ENCODE peak calls at places on chromosomes 13 and 19, in seven cellular contexts. One of them, this sample, is unnamed.

GRCh38 chr19:43316591-43317319 is 36.7 kb upstream of the CD177 start:
- DNase-seq in kidney: no peak
- DNase-seq in esophagus squamous epithelium: no peak
- DNase-seq in effector memory CD4-positive, alpha-beta T cell: no peak
- DNase-seq in hepatocyte: peak; percentile 83
- DNase-seq in fibroblast of lung: peak; percentile 9
- DNase-seq in pancreas: no peak
- DNase-seq in this sample: peak; percentile 16

GRCh38 chr19:31572671-31573298 is 223.5 kb upstream of the TSHZ3 start:
- DNase-seq in kidney: no peak
- DNase-seq in esophagus squamous epithelium: no peak
- DNase-seq in effector memory CD4-positive, alpha-beta T cell: no peak
- DNase-seq in hepatocyte: no peak
- DNase-seq in fibroblast of lung: no peak
- DNase-seq in pancreas: no peak
- DNase-seq in this sample: no peak

GRCh38 chr13:28163587-28163986 is 25.2 kb downstream of the PAN3 start:
- DNase-seq in kidney: no peak
- DNase-seq in esophagus squamous epithelium: no peak
- DNase-seq in effector memory CD4-positive, alpha-beta T cell: no peak
- DNase-seq in hepatocyte: no peak
- DNase-seq in fibroblast of lung: no peak
- DNase-seq in pancreas: no peak
- DNase-seq in this sample: peak; percentile 31

GRCh38 chr19:44848036-44848804 is 2.1 kb downstream of the NECTIN2 start:
- DNase-seq in kidney: no peak
- DNase-seq in esophagus squamous epithelium: no peak
- DNase-seq in effector memory CD4-positive, alpha-beta T cell: no peak
- DNase-seq in hepatocyte: peak; percentile 60
- DNase-seq in fibroblast of lung: peak; percentile 50
- DNase-seq in pancreas: no peak
- DNase-seq in this sample: no peak

GRCh38 chr19:5795382-5795919 is 4.5 kb upstream of the DUS3L start:
- DNase-seq in kidney: no peak
- DNase-seq in esophagus squamous epithelium: no peak
- DNase-seq in effector memory CD4-positive, alpha-beta T cell: no peak
- DNase-seq in hepatocyte: peak; percentile 1
- DNase-seq in fibroblast of lung: no peak
- DNase-seq in pancreas: no peak
- DNase-seq in this sample: no peak

GRCh38 chr19:39506944-39507714 is 7.8 kb upstream of the SELENOV start:
- DNase-seq in kidney: no peak
- DNase-seq in esophagus squamous epithelium: no peak
- DNase-seq in effector memory CD4-positive, alpha-beta T cell: no peak
- DNase-seq in hepatocyte: peak; percentile 87
- DNase-seq in fibroblast of lung: peak; percentile 44
- DNase-seq in pancreas: no peak
- DNase-seq in this sample: peak; percentile 39

GRCh38 chr13:76991796-76992547 is at the start of gene CLN5:
- DNase-seq in kidney: peak; percentile 99
- DNase-seq in esophagus squamous epithelium: peak; percentile 73
- DNase-seq in effector memory CD4-positive, alpha-beta T cell: peak; percentile 94
- DNase-seq in hepatocyte: peak; percentile 97
- DNase-seq in fibroblast of lung: peak; percentile 92
- DNase-seq in pancreas: peak; percentile 98
- DNase-seq in this sample: peak; percentile 95

GRCh38 chr19:55591555-55591954 is 7.8 kb downstream of the FIZ1 start:
- DNase-seq in kidney: no peak
- DNase-seq in esophagus squamous epithelium: no peak
- DNase-seq in effector memory CD4-positive, alpha-beta T cell: no peak
- DNase-seq in hepatocyte: no peak
- DNase-seq in fibroblast of lung: no peak
- DNase-seq in pancreas: no peak
- DNase-seq in this sample: no peak

GRCh38 chr19:15124572-15125231 is 17.5 kb downstream of the SYDE1 start:
- DNase-seq in kidney: no peak
- DNase-seq in esophagus squamous epithelium: no peak
- DNase-seq in effector memory CD4-positive, alpha-beta T cell: peak; percentile 4
- DNase-seq in hepatocyte: peak; percentile 73
- DNase-seq in fibroblast of lung: no peak
- DNase-seq in pancreas: peak; percentile 90
- DNase-seq in this sample: peak; percentile 80

GRCh38 chr19:50333737-50334617 is 4.8 kb upstream of the KCNC3 start:
- DNase-seq in kidney: peak; percentile 92
- DNase-seq in esophagus squamous epithelium: no peak
- DNase-seq in effector memory CD4-positive, alpha-beta T cell: peak; percentile 75
- DNase-seq in hepatocyte: peak; percentile 91
- DNase-seq in fibroblast of lung: no peak
- DNase-seq in pancreas: peak; percentile 91
- DNase-seq in this sample: peak; percentile 85

GRCh38 chr13:47865883-47866282 is 135.2 kb downstream of the SUCLA2 start:
- DNase-seq in kidney: no peak
- DNase-seq in esophagus squamous epithelium: no peak
- DNase-seq in effector memory CD4-positive, alpha-beta T cell: no peak
- DNase-seq in hepatocyte: no peak
- DNase-seq in fibroblast of lung: no peak
- DNase-seq in pancreas: no peak
- DNase-seq in this sample: no peak

GRCh38 chr13:42047561-42048322 is 706 bp upstream of the DGKH start:
- DNase-seq in kidney: peak; percentile 83
- DNase-seq in esophagus squamous epithelium: no peak
- DNase-seq in effector memory CD4-positive, alpha-beta T cell: no peak
- DNase-seq in hepatocyte: peak; percentile 61
- DNase-seq in fibroblast of lung: peak; percentile 73
- DNase-seq in pancreas: peak; percentile 71
- DNase-seq in this sample: peak; percentile 77

GRCh38 chr19:11849264-11849615 is 714 bp downstream of the ZNF439 start:
- DNase-seq in kidney: no peak
- DNase-seq in esophagus squamous epithelium: no peak
- DNase-seq in effector memory CD4-positive, alpha-beta T cell: no peak
- DNase-seq in hepatocyte: no peak
- DNase-seq in fibroblast of lung: peak; percentile 9
- DNase-seq in pancreas: no peak
- DNase-seq in this sample: no peak

GRCh38 chr13:92103673-92104296 is 705.4 kb downstream of the GPC5 start:
- DNase-seq in kidney: no peak
- DNase-seq in esophagus squamous epithelium: no peak
- DNase-seq in effector memory CD4-positive, alpha-beta T cell: no peak
- DNase-seq in hepatocyte: peak; percentile 13
- DNase-seq in fibroblast of lung: peak; percentile 17
- DNase-seq in pancreas: no peak
- DNase-seq in this sample: no peak

GRCh38 chr13:51674276-51674675 is 90.0 kb downstream of the WDFY2 start:
- DNase-seq in kidney: peak; percentile 79
- DNase-seq in esophagus squamous epithelium: no peak
- DNase-seq in effector memory CD4-positive, alpha-beta T cell: no peak
- DNase-seq in hepatocyte: peak; percentile 49
- DNase-seq in fibroblast of lung: no peak
- DNase-seq in pancreas: peak; percentile 55
- DNase-seq in this sample: peak; percentile 32

GRCh38 chr19:2554856-2555255 is 78.9 kb downstream of the GADD45B start:
- DNase-seq in kidney: peak; percentile 37
- DNase-seq in esophagus squamous epithelium: no peak
- DNase-seq in effector memory CD4-positive, alpha-beta T cell: no peak
- DNase-seq in hepatocyte: no peak
- DNase-seq in fibroblast of lung: no peak
- DNase-seq in pancreas: peak; percentile 11
- DNase-seq in this sample: no peak

GRCh38 chr13:77892491-77892890 is 26.1 kb downstream of the EDNRB start:
- DNase-seq in kidney: no peak
- DNase-seq in esophagus squamous epithelium: no peak
- DNase-seq in effector memory CD4-positive, alpha-beta T cell: no peak
- DNase-seq in hepatocyte: no peak
- DNase-seq in fibroblast of lung: no peak
- DNase-seq in pancreas: no peak
- DNase-seq in this sample: no peak

DNA sequence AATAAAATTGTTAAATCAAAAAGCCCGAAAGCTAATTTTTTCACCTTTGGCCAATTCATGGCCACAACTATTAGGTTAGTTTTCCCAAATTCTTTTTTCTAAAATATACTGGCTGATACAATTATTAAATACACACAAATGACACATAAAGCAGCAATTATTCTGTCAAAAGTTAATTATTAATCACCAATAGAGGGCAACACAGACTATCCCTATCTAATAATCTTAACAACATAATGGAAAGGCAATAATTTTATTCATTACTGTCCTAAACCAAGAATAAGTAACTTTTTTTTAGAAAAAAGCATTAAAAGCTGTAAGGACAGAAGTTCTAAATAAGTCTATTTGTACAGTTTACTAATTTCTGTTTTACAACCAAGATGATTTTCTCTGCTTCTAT is 51.7 kb downstream of the KATNAL1 start:
- DNase-seq in kidney: no peak
- DNase-seq in esophagus squamous epithelium: no peak
- DNase-seq in effector memory CD4-positive, alpha-beta T cell: no peak
- DNase-seq in hepatocyte: no peak
- DNase-seq in fibroblast of lung: peak; percentile 33
- DNase-seq in pancreas: no peak
- DNase-seq in this sample: peak; percentile 8
- H3K4me1 ChIP-seq in kidney: peaks cover 4% of the 10 kb centered on the region
- H3K4me1 ChIP-seq in esophagus squamous epithelium: no peaks in the 10 kb centered on the region
- H3K4me1 ChIP-seq in effector memory CD4-positive, alpha-beta T cell: no peaks in the 10 kb centered on the region
- H3K4me1 ChIP-seq in hepatocyte: peaks cover 11% of the 10 kb centered on the region
- H3K4me1 ChIP-seq in fibroblast of lung: no peaks in the 10 kb centered on the region
- H3K4me1 ChIP-seq in pancreas: peaks cover 5% of the 10 kb centered on the region
- H3K4me1 ChIP-seq in this sample: no peaks in the 10 kb centered on the region

DNA sequence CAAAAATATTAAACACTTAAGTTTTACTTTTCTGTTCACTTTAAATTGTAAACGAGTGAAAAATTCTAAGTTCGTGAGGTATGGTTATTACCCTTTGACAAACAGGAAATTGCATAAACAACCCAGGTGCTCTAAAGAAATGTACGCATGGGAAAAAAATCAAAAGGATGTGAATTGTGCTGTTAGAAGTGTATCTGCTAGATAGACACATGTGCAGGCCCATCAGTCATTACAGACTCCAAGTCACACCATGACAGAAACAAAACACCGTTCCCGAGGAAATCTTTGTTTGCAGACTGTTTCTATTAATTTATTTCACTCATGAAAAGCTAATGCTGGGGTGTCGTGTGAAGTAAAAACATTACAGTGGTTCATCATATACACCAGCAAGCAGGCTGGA is 17.0 kb upstream of the DOCK9 start:
- DNase-seq in kidney: no peak
- DNase-seq in esophagus squamous epithelium: no peak
- DNase-seq in effector memory CD4-positive, alpha-beta T cell: no peak
- DNase-seq in hepatocyte: no peak
- DNase-seq in fibroblast of lung: no peak
- DNase-seq in pancreas: no peak
- DNase-seq in this sample: no peak
- H3K4me1 ChIP-seq in kidney: peaks cover 6% of the 10 kb centered on the region
- H3K4me1 ChIP-seq in esophagus squamous epithelium: peaks cover 22% of the 10 kb centered on the region
- H3K4me1 ChIP-seq in effector memory CD4-positive, alpha-beta T cell: peaks cover 32% of the 10 kb centered on the region
- H3K4me1 ChIP-seq in hepatocyte: no peaks in the 10 kb centered on the region
- H3K4me1 ChIP-seq in fibroblast of lung: peaks cover 3% of the 10 kb centered on the region
- H3K4me1 ChIP-seq in pancreas: no peaks in the 10 kb centered on the region
- H3K4me1 ChIP-seq in this sample: peaks cover 2% of the 10 kb centered on the region

GRCh38 chr19:33904681-33905080 is 108.0 kb downstream of the KCTD15 start:
- DNase-seq in kidney: peak; percentile 83
- DNase-seq in esophagus squamous epithelium: no peak
- DNase-seq in effector memory CD4-positive, alpha-beta T cell: no peak
- DNase-seq in hepatocyte: peak; percentile 49
- DNase-seq in fibroblast of lung: no peak
- DNase-seq in pancreas: no peak
- DNase-seq in this sample: no peak
- H3K4me1 ChIP-seq in kidney: peaks cover 2% of the 10 kb centered on the region
- H3K4me1 ChIP-seq in esophagus squamous epithelium: peaks cover 13% of the 10 kb centered on the region
- H3K4me1 ChIP-seq in effector memory CD4-positive, alpha-beta T cell: peaks cover 12% of the 10 kb centered on the region
- H3K4me1 ChIP-seq in hepatocyte: peaks cover 16% of the 10 kb centered on the region
- H3K4me1 ChIP-seq in fibroblast of lung: no peaks in the 10 kb centered on the region
- H3K4me1 ChIP-seq in pancreas: peaks cover 18% of the 10 kb centered on the region
- H3K4me1 ChIP-seq in this sample: no peaks in the 10 kb centered on the region

DNA sequence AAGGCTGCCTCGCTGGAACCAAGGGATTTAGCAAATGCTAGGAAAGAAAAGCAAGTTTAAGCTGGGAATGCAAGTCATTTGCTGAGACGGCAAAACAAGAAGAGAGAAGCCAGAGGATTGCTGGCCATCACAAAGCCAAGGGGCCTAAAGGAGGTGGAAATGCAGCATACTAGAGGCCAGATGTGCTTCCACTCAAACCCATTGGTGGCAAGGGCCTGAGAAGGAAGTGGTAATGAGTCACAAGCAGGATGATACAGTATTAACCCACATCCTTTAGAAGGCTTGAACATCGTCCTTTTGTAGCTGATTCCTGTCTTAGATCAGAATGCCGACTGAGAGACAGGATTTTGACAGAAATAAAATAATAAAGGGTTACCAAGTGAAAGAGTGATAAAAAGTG is 68.2 kb downstream of the ITGBL1 start:
- DNase-seq in kidney: no peak
- DNase-seq in esophagus squamous epithelium: no peak
- DNase-seq in effector memory CD4-positive, alpha-beta T cell: no peak
- DNase-seq in hepatocyte: no peak
- DNase-seq in fibroblast of lung: peak; percentile 68
- DNase-seq in pancreas: no peak
- DNase-seq in this sample: peak; percentile 45
- H3K4me1 ChIP-seq in kidney: no peaks in the 10 kb centered on the region
- H3K4me1 ChIP-seq in esophagus squamous epithelium: no peaks in the 10 kb centered on the region
- H3K4me1 ChIP-seq in effector memory CD4-positive, alpha-beta T cell: no peaks in the 10 kb centered on the region
- H3K4me1 ChIP-seq in hepatocyte: no peaks in the 10 kb centered on the region
- H3K4me1 ChIP-seq in fibroblast of lung: peaks cover 5% of the 10 kb centered on the region
- H3K4me1 ChIP-seq in pancreas: no peaks in the 10 kb centered on the region
- H3K4me1 ChIP-seq in this sample: no peaks in the 10 kb centered on the region

GRCh38 chr13:50073340-50073739 is 58.1 kb downstream of the KCNRG start:
- DNase-seq in kidney: no peak
- DNase-seq in esophagus squamous epithelium: no peak
- DNase-seq in effector memory CD4-positive, alpha-beta T cell: no peak
- DNase-seq in hepatocyte: no peak
- DNase-seq in fibroblast of lung: peak; percentile 26
- DNase-seq in pancreas: no peak
- DNase-seq in this sample: no peak

GRCh38 chr13:50074843-50075242 is 59.6 kb downstream of the KCNRG start:
- DNase-seq in kidney: no peak
- DNase-seq in esophagus squamous epithelium: no peak
- DNase-seq in effector memory CD4-positive, alpha-beta T cell: no peak
- DNase-seq in hepatocyte: no peak
- DNase-seq in fibroblast of lung: peak; percentile 23
- DNase-seq in pancreas: no peak
- DNase-seq in this sample: no peak

GRCh38 chr13:50078512-50079277 is 63.5 kb downstream of the KCNRG start:
- DNase-seq in kidney: no peak
- DNase-seq in esophagus squamous epithelium: no peak
- DNase-seq in effector memory CD4-positive, alpha-beta T cell: no peak
- DNase-seq in hepatocyte: no peak
- DNase-seq in fibroblast of lung: peak; percentile 14
- DNase-seq in pancreas: no peak
- DNase-seq in this sample: no peak

GRCh38 chr13:50072676-50073075 is 57.4 kb downstream of the KCNRG start:
- DNase-seq in kidney: no peak
- DNase-seq in esophagus squamous epithelium: no peak
- DNase-seq in effector memory CD4-positive, alpha-beta T cell: no peak
- DNase-seq in hepatocyte: no peak
- DNase-seq in fibroblast of lung: peak; percentile 33
- DNase-seq in pancreas: no peak
- DNase-seq in this sample: no peak

GRCh38 chr13:50075619-50076097 is 60.4 kb downstream of the KCNRG start:
- DNase-seq in kidney: no peak
- DNase-seq in esophagus squamous epithelium: no peak
- DNase-seq in effector memory CD4-positive, alpha-beta T cell: no peak
- DNase-seq in hepatocyte: no peak
- DNase-seq in fibroblast of lung: peak; percentile 48
- DNase-seq in pancreas: no peak
- DNase-seq in this sample: no peak
- H3K4me1 ChIP-seq in kidney: no peaks in the 10 kb centered on the region
- H3K4me1 ChIP-seq in esophagus squamous epithelium: no peaks in the 10 kb centered on the region
- H3K4me1 ChIP-seq in effector memory CD4-positive, alpha-beta T cell: no peaks in the 10 kb centered on the region
- H3K4me1 ChIP-seq in hepatocyte: no peaks in the 10 kb centered on the region
- H3K4me1 ChIP-seq in fibroblast of lung: peaks cover 13% of the 10 kb centered on the region
- H3K4me1 ChIP-seq in pancreas: peaks cover 27% of the 10 kb centered on the region
- H3K4me1 ChIP-seq in this sample: no peaks in the 10 kb centered on the region

GRCh38 chr13:33629610-33630009 is 188.3 kb upstream of the RFC3 start:
- DNase-seq in kidney: no peak
- DNase-seq in esophagus squamous epithelium: no peak
- DNase-seq in effector memory CD4-positive, alpha-beta T cell: no peak
- DNase-seq in hepatocyte: no peak
- DNase-seq in fibroblast of lung: no peak
- DNase-seq in pancreas: no peak
- DNase-seq in this sample: no peak
- H3K4me1 ChIP-seq in kidney: no peaks in the 10 kb centered on the region
- H3K4me1 ChIP-seq in esophagus squamous epithelium: no peaks in the 10 kb centered on the region
- H3K4me1 ChIP-seq in effector memory CD4-positive, alpha-beta T cell: no peaks in the 10 kb centered on the region
- H3K4me1 ChIP-seq in hepatocyte: no peaks in the 10 kb centered on the region
- H3K4me1 ChIP-seq in fibroblast of lung: no peaks in the 10 kb centered on the region
- H3K4me1 ChIP-seq in pancreas: peaks cover 3% of the 10 kb centered on the region
- H3K4me1 ChIP-seq in this sample: no peaks in the 10 kb centered on the region

This sample was measured in small intestine.